ENCODE peak calls at places on chromosome 11, in nine cellular contexts. K is CD8-positive, alpha-beta T cell; N is HFFc6; R is NB4; T is neural progenitor cell; O is tibial nerve; W is RWPE1; Q is cerebellar nuclear complex; V is globus pallidus. G is an unnamed sample.

GRCh38 chr11:48054994-48055291 is 74.6 kb downstream of the PTPRJ start:
- DNase-seq in O (no peak), W (no peak), V (no peak), K (no peak), T (no peak), Q (no peak), N (no peak), R (peak), G (no peak)

GRCh38 chr11:67268036-67268683 is 1.9 kb downstream of the GRK2 start:
- DNase-seq in N (no peak), T (no peak), K (peak), O (no peak), R (peak), Q (no peak), W (no peak), V (no peak), G (no peak)

GRCh38 chr11:126754850-126755426 is 245.6 kb downstream of the KIRREL3 start:
- DNase-seq in K (no peak), R (no peak), Q (no peak), W (no peak), O (no peak), V (no peak), T (no peak), N (no peak), G (no peak)

GRCh38 chr11:117417856-117418255 is 90.2 kb downstream of the CEP164 start:
- DNase-seq in K (no peak), Q (no peak), T (no peak), N (no peak), R (no peak), W (no peak), O (no peak), V (no peak), G (no peak)

GRCh38 chr11:94758671-94759070 is 9.5 kb upstream of the AMOTL1 start:
- DNase-seq in K (no peak), O (no peak), Q (no peak), R (no peak), N (no peak), T (no peak), V (no peak), W (no peak), G (no peak)

GRCh38 chr11:41431784-41432183 is 27.7 kb downstream of the LRRC4C start:
- DNase-seq in N (no peak), W (peak), R (peak), Q (no peak), K (no peak), V (no peak), O (no peak), T (peak), G (no peak)

GRCh38 chr11:126607374-126607773 is 251.9 kb downstream of the ST3GAL4 start:
- DNase-seq in O (peak), V (peak), K (no peak), Q (no peak), W (peak), T (peak), N (peak), R (peak), G (no peak)

GRCh38 chr11:74169736-74170458 is 905 bp downstream of the C2CD3 start:
- DNase-seq in N (no peak), R (peak), W (no peak), K (no peak), V (no peak), O (no peak), T (no peak), Q (no peak), G (no peak)

GRCh38 chr11:120432056-120433018 is 79.2 kb upstream of the GRIK4 start:
- DNase-seq in O (no peak), W (peak), R (peak), V (no peak), Q (no peak), T (no peak), K (no peak), N (peak), G (no peak)

GRCh38 chr11:119480375-119481020 is 57.5 kb upstream of the THY1 start:
- DNase-seq in O (no peak), N (no peak), T (no peak), K (no peak), W (no peak), Q (no peak), V (no peak), R (no peak), G (no peak)

GRCh38 chr11:14234446-14234845 is 124.5 kb downstream of the RRAS2 start:
- DNase-seq in V (no peak), Q (no peak), T (no peak), W (no peak), N (no peak), R (no peak), K (no peak), O (no peak), G (no peak)

GRCh38 chr11:102850973-102851745 is 7.8 kb upstream of the MMP3 start:
- DNase-seq in Q (no peak), K (no peak), T (no peak), V (no peak), W (peak), R (no peak), O (no peak), N (peak), G (no peak)

GRCh38 chr11:61800331-61801281 is 7.9 kb downstream of the FEN1 start:
- DNase-seq in T (no peak), O (no peak), R (no peak), W (no peak), K (no peak), N (no peak), Q (no peak), V (no peak), G (no peak)

GRCh38 chr11:41316726-41317125 is 142.7 kb downstream of the LRRC4C start:
- DNase-seq in O (no peak), W (no peak), Q (no peak), T (no peak), K (no peak), V (no peak), R (no peak), N (no peak), G (no peak)

GRCh38 chr11:11860103-11860979 is 18.6 kb downstream of the USP47 start:
- DNase-seq in K (no peak), N (peak), V (no peak), T (no peak), O (no peak), W (no peak), R (no peak), Q (no peak), G (no peak)

GRCh38 chr11:58286249-58286648 is 18.2 kb upstream of the OR10W1 start:
- DNase-seq in Q (no peak), N (peak), V (no peak), T (peak), O (no peak), W (peak), K (no peak), R (peak), G (no peak)

GRCh38 chr11:36508743-36509142 is 1.3 kb downstream of the TRAF6 start:
- DNase-seq in W (no peak), N (no peak), V (no peak), O (no peak), K (no peak), T (no peak), R (no peak), Q (no peak), G (no peak)

GRCh38 chr11:17933710-17934109 is 79.1 kb downstream of the SERGEF start:
- DNase-seq in N (no peak), Q (no peak), T (no peak), V (no peak), K (no peak), W (no peak), R (no peak), O (no peak), G (no peak)

G was measured in activated T-helper 1 cell treated with Interleukin-2 at 50 U/mL for 16 hours.